ENCODE peak calls at places on chromosomes 5 and 9, in four cellular contexts. E is body of pancreas; J is thyroid gland; F is CD4-positive, alpha-beta T cell. O is an unnamed sample.

GRCh38 chr9:78031271-78031825 is at the start of gene GNAQ:
- DNase-seq in E (peak; percentile 20), J (no peak), F (no peak), O (peak; percentile 46)

GRCh38 chr9:35042081-35042604 is 30.3 kb downstream of the VCP start:
- DNase-seq in J (no peak), F (no peak), E (no peak), O (no peak)

GRCh38 chr5:101643793-101644192 is 652.3 kb downstream of the SLCO4C1 start:
- DNase-seq in J (no peak), F (no peak), E (no peak), O (no peak)

GRCh38 chr5:6905883-6906282 is 192.7 kb downstream of the TENT4A start:
- DNase-seq in J (no peak), F (no peak), E (no peak), O (no peak)

GRCh38 chr5:180603076-180603591 is 11.8 kb upstream of the SCGB3A1 start:
- DNase-seq in J (peak; percentile 80), F (no peak), E (no peak), O (no peak)

GRCh38 chr5:41736641-41737040 is 133.6 kb downstream of the OXCT1 start:
- DNase-seq in J (no peak), F (no peak), E (no peak), O (no peak)

GRCh38 chr5:138978085-138978484 is 103.0 kb upstream of the LRRTM2 start:
- DNase-seq in J (no peak), F (no peak), E (no peak), O (no peak)

GRCh38 chr9:118614011-118614410 is 755.2 kb downstream of the BRINP1 start:
- DNase-seq in J (no peak), F (no peak), E (no peak), O (no peak)

GRCh38 chr5:119280380-119280779 is 75.4 kb upstream of the TNFAIP8 start:
- DNase-seq in E (no peak), F (no peak), J (no peak), O (no peak)

GRCh38 chr5:71830626-71831539 is 111.8 kb downstream of the CARTPT start:
- DNase-seq in E (peak; percentile 66), J (peak; percentile 74), F (no peak), O (no peak)

GRCh38 chr9:78668148-78668825 is 371.4 kb downstream of the PSAT1 start:
- DNase-seq in J (no peak), F (no peak), E (no peak), O (no peak)

GRCh38 chr9:85319946-85320345 is 421.8 kb downstream of the AGTPBP1 start:
- DNase-seq in F (no peak), E (no peak), J (no peak), O (no peak)

GRCh38 chr5:139443766-139444473 is 4.6 kb upstream of the DNAJC18 start:
- DNase-seq in E (no peak), J (no peak), F (no peak), O (no peak)

GRCh38 chr5:114438471-114438870 is 76.6 kb downstream of the KCNN2 start:
- DNase-seq in J (no peak), F (no peak), E (no peak), O (no peak)

GRCh38 chr9:89742660-89743059 is 137.8 kb downstream of the GADD45G start:
- DNase-seq in J (no peak), F (no peak), E (no peak), O (peak; percentile 37)

GRCh38 chr5:1385395-1386273 is 40.7 kb upstream of the CLPTM1L start:
- DNase-seq in E (peak; percentile 92), J (peak; percentile 96), F (peak; percentile 77), O (peak; percentile 88)

GRCh38 chr5:107893642-107894041 is 222.9 kb upstream of the EFNA5 start:
- DNase-seq in E (peak; percentile 28), F (no peak), J (no peak), O (no peak)

GRCh38 chr5:153601377-153601776 is 110.9 kb downstream of the GRIA1 start:
- DNase-seq in E (no peak), J (no peak), F (no peak), O (no peak)

GRCh38 chr5:79235222-79235577 is 731 bp upstream of the JMY start:
- DNase-seq in J (no peak), E (no peak), F (no peak), O (no peak)

GRCh38 chr9:123406691-123407536 is 50.9 kb downstream of the CRB2 start:
- DNase-seq in F (no peak), J (no peak), E (no peak), O (no peak)

GRCh38 chr5:139381837-139382361 is 1.2 kb downstream of the SLC23A1 start:
- DNase-seq in F (no peak), J (no peak), E (no peak), O (no peak)

GRCh38 chr5:50965621-50966362 is 299.4 kb downstream of the PARP8 start:
- DNase-seq in F (no peak), J (no peak), E (no peak), O (no peak)

GRCh38 chr5:18720002-18720401 is 1085.7 kb downstream of the TAF11L14 start:
- DNase-seq in E (no peak), F (no peak), J (no peak), O (no peak)

GRCh38 chr9:80841888-80842287 is 847.5 kb downstream of the TLE1 start:
- DNase-seq in F (no peak), J (no peak), E (no peak), O (no peak)

GRCh38 chr5:144284036-144284435 is 113.4 kb downstream of the KCTD16 start:
- DNase-seq in F (no peak), J (no peak), E (peak; percentile 9), O (no peak)

GRCh38 chr9:106286249-106286648 is 576.7 kb upstream of the ZNF462 start:
- DNase-seq in E (no peak), F (no peak), J (no peak), O (no peak)

GRCh38 chr9:121213136-121213806 is 11.6 kb upstream of the RAB14 start:
- DNase-seq in E (peak; percentile 91), J (peak; percentile 91), F (peak; percentile 48), O (peak; percentile 83)

GRCh38 chr5:91307023-91307422 is 76.1 kb downstream of the ARRDC3 start:
- DNase-seq in E (peak; percentile 40), J (peak; percentile 29), F (no peak), O (no peak)

GRCh38 chr5:5304361-5305035 is 118.0 kb upstream of the ICE1 start:
- DNase-seq in J (no peak), F (no peak), E (no peak), O (no peak)

GRCh38 chr5:7321724-7322123 is 74.2 kb upstream of the ADCY2 start:
- DNase-seq in J (no peak), F (no peak), E (peak; percentile 52), O (no peak)

GRCh38 chr5:36261186-36261585 is 19.5 kb upstream of the NADK2 start:
- DNase-seq in J (no peak), E (no peak), F (no peak), O (no peak)

GRCh38 chr5:133890776-133891280 is 77.6 kb downstream of the C5orf15 start:
- DNase-seq in E (no peak), J (no peak), F (no peak), O (no peak)

DNA sequence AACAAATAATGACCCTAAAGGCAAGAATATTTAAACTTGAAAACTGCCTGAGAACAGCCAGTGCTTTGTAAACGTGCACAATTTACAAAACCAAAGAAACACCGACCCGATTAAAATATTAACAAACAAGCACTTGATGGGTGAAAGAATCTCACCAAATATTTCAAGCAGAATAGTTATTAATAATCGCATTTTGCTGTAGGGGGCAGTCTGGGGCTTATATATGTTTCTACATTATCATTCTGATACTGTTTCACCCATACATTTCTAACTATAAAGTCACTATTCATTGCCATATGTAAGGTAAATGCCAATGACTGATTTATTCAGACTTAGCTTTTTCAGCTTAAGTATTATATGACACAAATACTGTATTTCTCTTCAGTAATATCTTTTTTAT is 37.7 kb downstream of the UBAP2 start:
- DNase-seq in F (no peak), E (no peak), J (no peak), O (peak; percentile 16)
- TF ChIP-seq CTCF in F (peak; percentile 46), E (no peak), J (no peak), O (no peak)

DNA sequence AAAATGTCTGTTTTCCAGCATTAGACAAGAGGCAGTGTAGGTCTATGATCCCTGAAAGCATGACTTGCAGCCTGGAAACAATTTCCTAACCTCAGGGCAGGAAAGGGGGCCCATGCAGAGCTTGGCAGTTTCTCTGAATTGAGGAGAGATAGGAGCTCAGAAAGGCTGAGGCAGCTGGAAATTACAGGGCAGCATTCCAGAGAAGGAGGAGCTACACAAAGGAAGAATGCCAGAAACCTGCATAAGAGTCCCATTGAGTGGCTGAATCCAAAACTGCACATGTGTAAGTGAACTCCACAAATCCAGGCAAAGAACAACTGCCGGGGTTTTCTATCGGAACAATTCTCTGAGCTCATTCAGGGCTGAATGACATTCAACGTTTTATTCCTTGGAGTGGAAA is 346.8 kb downstream of the PIK3R1 start:
- DNase-seq in J (peak; percentile 77), F (no peak), E (peak; percentile 78), O (no peak)
- TF ChIP-seq CTCF in J (no peak), F (no peak), E (no peak), O (no peak)

GRCh38 chr9:130327070-130327780 is 61.7 kb downstream of the HMCN2 start:
- DNase-seq in E (no peak), F (no peak), J (no peak), O (peak; percentile 49)
- TF ChIP-seq CTCF in E (no peak), F (no peak), J (no peak), O (peak; percentile 19)

GRCh38 chr9:981491-981898 is 5.0 kb downstream of the DMRT3 start:
- DNase-seq in E (no peak), J (no peak), F (no peak), O (no peak)
- TF ChIP-seq CTCF in E (no peak), J (no peak), F (no peak), O (no peak)

GRCh38 chr5:149608936-149609502 is 27.7 kb downstream of the ARHGEF37 start:
- DNase-seq in J (no peak), E (no peak), F (no peak), O (no peak)

GRCh38 chr5:149603210-149603609 is 21.9 kb downstream of the ARHGEF37 start:
- DNase-seq in E (no peak), J (no peak), F (no peak), O (no peak)

GRCh38 chr5:149605998-149606721 is 24.9 kb downstream of the ARHGEF37 start:
- DNase-seq in F (no peak), E (no peak), J (no peak), O (no peak)

GRCh38 chr5:149604321-149604720 is 23.0 kb downstream of the ARHGEF37 start:
- DNase-seq in J (no peak), F (no peak), E (no peak), O (no peak)

GRCh38 chr5:149605354-149605997 is 24.2 kb downstream of the ARHGEF37 start:
- DNase-seq in J (no peak), F (no peak), E (no peak), O (no peak)
- TF ChIP-seq CTCF in J (no peak), F (no peak), E (no peak), O (no peak)

GRCh38 chr9:114238919-114239879 is 83.7 kb upstream of the ORM1 start:
- DNase-seq in F (no peak), E (no peak), J (no peak), O (peak; percentile 12)
- TF ChIP-seq CTCF in F (no peak), E (no peak), J (no peak), O (peak; percentile 14)

DNA sequence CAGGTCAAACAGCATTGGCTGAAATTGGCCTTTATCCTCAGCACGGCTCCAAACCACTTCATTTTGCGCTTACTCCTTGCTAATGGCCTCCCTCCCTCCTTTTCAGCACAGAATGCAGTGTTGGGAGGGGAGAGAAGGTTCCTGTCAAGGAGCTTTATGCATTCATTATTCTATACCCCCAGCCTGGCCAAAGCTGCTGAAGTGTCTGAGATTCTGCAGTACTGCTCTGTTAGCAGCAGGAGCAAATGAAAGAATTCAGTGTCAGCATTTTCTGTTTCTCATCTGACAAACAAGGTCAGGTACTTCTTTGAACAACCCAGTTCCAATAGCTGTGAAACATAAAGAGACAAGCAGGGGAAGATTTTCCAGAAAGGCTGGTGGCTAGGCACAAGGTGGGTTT is 109.5 kb upstream of the APC start:
- DNase-seq in E (no peak), J (peak; percentile 33), F (no peak), O (no peak)
- TF ChIP-seq CTCF in E (peak; percentile 13), J (no peak), F (no peak), O (no peak)